ENCODE peak calls at places on chromosome 5, in six cellular contexts. One of them, this sample, is unnamed.

GRCh38 chr5:110639307-110639902 is 87.1 kb downstream of the TMEM232 start:
- DNase-seq in A673: no peak
- DNase-seq in cardiac muscle cell: no peak
- DNase-seq in fibroblast of mammary gland: peak
- DNase-seq in suprapubic skin: no peak
- DNase-seq in IMR-90: peak
- DNase-seq in this sample: no peak

GRCh38 chr5:81942746-81943145 is 29.1 kb upstream of the ATG10 start:
- DNase-seq in A673: no peak
- DNase-seq in cardiac muscle cell: no peak
- DNase-seq in fibroblast of mammary gland: no peak
- DNase-seq in suprapubic skin: no peak
- DNase-seq in IMR-90: no peak
- DNase-seq in this sample: no peak

GRCh38 chr5:147418613-147419012 is 91.3 kb downstream of the DPYSL3 start:
- DNase-seq in A673: no peak
- DNase-seq in cardiac muscle cell: no peak
- DNase-seq in fibroblast of mammary gland: no peak
- DNase-seq in suprapubic skin: no peak
- DNase-seq in IMR-90: peak
- DNase-seq in this sample: no peak

GRCh38 chr5:178331491-178331981 is 98.9 kb upstream of the PHYKPL start:
- DNase-seq in A673: no peak
- DNase-seq in cardiac muscle cell: no peak
- DNase-seq in fibroblast of mammary gland: no peak
- DNase-seq in suprapubic skin: no peak
- DNase-seq in IMR-90: no peak
- DNase-seq in this sample: no peak

GRCh38 chr5:135437796-135438560 is 9.2 kb downstream of the DCANP1 start:
- DNase-seq in A673: no peak
- DNase-seq in cardiac muscle cell: no peak
- DNase-seq in fibroblast of mammary gland: peak
- DNase-seq in suprapubic skin: no peak
- DNase-seq in IMR-90: peak
- DNase-seq in this sample: no peak

GRCh38 chr5:100691545-100691944 is 156.4 kb downstream of the FAM174A start:
- DNase-seq in A673: no peak
- DNase-seq in cardiac muscle cell: no peak
- DNase-seq in fibroblast of mammary gland: no peak
- DNase-seq in suprapubic skin: no peak
- DNase-seq in IMR-90: peak
- DNase-seq in this sample: no peak

GRCh38 chr5:107430077-107430625 is 240.6 kb downstream of the EFNA5 start:
- DNase-seq in A673: no peak
- DNase-seq in cardiac muscle cell: peak
- DNase-seq in fibroblast of mammary gland: peak
- DNase-seq in suprapubic skin: no peak
- DNase-seq in IMR-90: no peak
- DNase-seq in this sample: no peak

GRCh38 chr5:131511934-131512333 is 123.1 kb downstream of the RAPGEF6 start:
- DNase-seq in A673: no peak
- DNase-seq in cardiac muscle cell: no peak
- DNase-seq in fibroblast of mammary gland: no peak
- DNase-seq in suprapubic skin: no peak
- DNase-seq in IMR-90: no peak
- DNase-seq in this sample: no peak

GRCh38 chr5:114065942-114066341 is 295.9 kb upstream of the KCNN2 start:
- DNase-seq in A673: no peak
- DNase-seq in cardiac muscle cell: no peak
- DNase-seq in fibroblast of mammary gland: no peak
- DNase-seq in suprapubic skin: no peak
- DNase-seq in IMR-90: no peak
- DNase-seq in this sample: no peak

GRCh38 chr5:60896991-60897390 is 47.9 kb downstream of the ERCC8 start:
- DNase-seq in A673: no peak
- DNase-seq in cardiac muscle cell: no peak
- DNase-seq in fibroblast of mammary gland: no peak
- DNase-seq in suprapubic skin: no peak
- DNase-seq in IMR-90: no peak
- DNase-seq in this sample: no peak

GRCh38 chr5:112907166-112907611 is 14.8 kb downstream of the REEP5 start:
- DNase-seq in A673: no peak
- DNase-seq in cardiac muscle cell: no peak
- DNase-seq in fibroblast of mammary gland: no peak
- DNase-seq in suprapubic skin: no peak
- DNase-seq in IMR-90: no peak
- DNase-seq in this sample: no peak

GRCh38 chr5:43190755-43191603 is 1.0 kb upstream of the NIM1K start:
- DNase-seq in A673: no peak
- DNase-seq in cardiac muscle cell: peak
- DNase-seq in fibroblast of mammary gland: peak
- DNase-seq in suprapubic skin: no peak
- DNase-seq in IMR-90: peak
- DNase-seq in this sample: no peak

GRCh38 chr5:142025637-142026036 is 12.8 kb upstream of the GNPDA1 start:
- DNase-seq in A673: no peak
- DNase-seq in cardiac muscle cell: no peak
- DNase-seq in fibroblast of mammary gland: no peak
- DNase-seq in suprapubic skin: no peak
- DNase-seq in IMR-90: no peak
- DNase-seq in this sample: no peak

GRCh38 chr5:145825751-145826180 is 9.4 kb downstream of the PRELID2 start:
- DNase-seq in A673: peak
- DNase-seq in cardiac muscle cell: peak
- DNase-seq in fibroblast of mammary gland: peak
- DNase-seq in suprapubic skin: no peak
- DNase-seq in IMR-90: peak
- DNase-seq in this sample: no peak

GRCh38 chr5:67407979-67408378 is 211.4 kb upstream of the CD180 start:
- DNase-seq in A673: no peak
- DNase-seq in cardiac muscle cell: no peak
- DNase-seq in fibroblast of mammary gland: no peak
- DNase-seq in suprapubic skin: no peak
- DNase-seq in IMR-90: no peak
- DNase-seq in this sample: no peak

GRCh38 chr5:148632978-148633377 is 21.3 kb downstream of the HTR4 start:
- DNase-seq in A673: no peak
- DNase-seq in cardiac muscle cell: no peak
- DNase-seq in fibroblast of mammary gland: no peak
- DNase-seq in suprapubic skin: no peak
- DNase-seq in IMR-90: no peak
- DNase-seq in this sample: no peak

GRCh38 chr5:39138182-39138487 is 63.9 kb upstream of the RICTOR start:
- DNase-seq in A673: no peak
- DNase-seq in cardiac muscle cell: no peak
- DNase-seq in fibroblast of mammary gland: no peak
- DNase-seq in suprapubic skin: no peak
- DNase-seq in IMR-90: no peak
- DNase-seq in this sample: no peak

GRCh38 chr5:108661590-108662219 is 86.0 kb upstream of the FER start:
- DNase-seq in A673: no peak
- DNase-seq in cardiac muscle cell: no peak
- DNase-seq in fibroblast of mammary gland: peak
- DNase-seq in suprapubic skin: no peak
- DNase-seq in IMR-90: peak
- DNase-seq in this sample: no peak

GRCh38 chr5:95725937-95726810 is 5.0 kb upstream of the RHOBTB3 start:
- DNase-seq in A673: no peak
- DNase-seq in cardiac muscle cell: no peak
- DNase-seq in fibroblast of mammary gland: no peak
- DNase-seq in suprapubic skin: no peak
- DNase-seq in IMR-90: peak
- DNase-seq in this sample: no peak

GRCh38 chr5:39912880-39913279 is 488.1 kb upstream of the DAB2 start:
- DNase-seq in A673: no peak
- DNase-seq in cardiac muscle cell: no peak
- DNase-seq in fibroblast of mammary gland: no peak
- DNase-seq in suprapubic skin: no peak
- DNase-seq in IMR-90: no peak
- DNase-seq in this sample: no peak

GRCh38 chr5:157516626-157517325 is 56.8 kb downstream of the NIPAL4 start:
- DNase-seq in A673: no peak
- DNase-seq in cardiac muscle cell: peak
- DNase-seq in fibroblast of mammary gland: peak
- DNase-seq in suprapubic skin: no peak
- DNase-seq in IMR-90: peak
- DNase-seq in this sample: no peak

GRCh38 chr5:107985144-107985543 is 314.4 kb upstream of the EFNA5 start:
- DNase-seq in A673: no peak
- DNase-seq in cardiac muscle cell: peak
- DNase-seq in fibroblast of mammary gland: peak
- DNase-seq in suprapubic skin: no peak
- DNase-seq in IMR-90: no peak
- DNase-seq in this sample: peak

GRCh38 chr5:138271281-138271680 is 3.1 kb downstream of the GFRA3 start:
- DNase-seq in A673: no peak
- DNase-seq in cardiac muscle cell: no peak
- DNase-seq in fibroblast of mammary gland: no peak
- DNase-seq in suprapubic skin: no peak
- DNase-seq in IMR-90: no peak
- DNase-seq in this sample: no peak

GRCh38 chr5:44321176-44321575 is 68.0 kb downstream of the FGF10 start:
- DNase-seq in A673: no peak
- DNase-seq in cardiac muscle cell: no peak
- DNase-seq in fibroblast of mammary gland: peak
- DNase-seq in suprapubic skin: no peak
- DNase-seq in IMR-90: no peak
- DNase-seq in this sample: no peak

GRCh38 chr5:72234898-72235297 is 85.1 kb downstream of the MRPS27 start:
- DNase-seq in A673: no peak
- DNase-seq in cardiac muscle cell: no peak
- DNase-seq in fibroblast of mammary gland: no peak
- DNase-seq in suprapubic skin: no peak
- DNase-seq in IMR-90: no peak
- DNase-seq in this sample: no peak

GRCh38 chr5:12294151-12294550 is 389.9 kb upstream of the CTNND2 start:
- DNase-seq in A673: no peak
- DNase-seq in cardiac muscle cell: no peak
- DNase-seq in fibroblast of mammary gland: no peak
- DNase-seq in suprapubic skin: no peak
- DNase-seq in IMR-90: no peak
- DNase-seq in this sample: no peak

GRCh38 chr5:27414099-27414498 is 375.7 kb upstream of the CDH9 start:
- DNase-seq in A673: no peak
- DNase-seq in cardiac muscle cell: no peak
- DNase-seq in fibroblast of mammary gland: no peak
- DNase-seq in suprapubic skin: no peak
- DNase-seq in IMR-90: no peak
- DNase-seq in this sample: no peak

GRCh38 chr5:74251106-74252032 is 389.2 kb downstream of the ENC1 start:
- DNase-seq in A673: peak
- DNase-seq in cardiac muscle cell: no peak
- DNase-seq in fibroblast of mammary gland: peak
- DNase-seq in suprapubic skin: no peak
- DNase-seq in IMR-90: peak
- DNase-seq in this sample: peak

GRCh38 chr5:145014109-145014508 is 821.0 kb downstream of the PRELID2 start:
- DNase-seq in A673: no peak
- DNase-seq in cardiac muscle cell: no peak
- DNase-seq in fibroblast of mammary gland: no peak
- DNase-seq in suprapubic skin: no peak
- DNase-seq in IMR-90: no peak
- DNase-seq in this sample: no peak

GRCh38 chr5:87412417-87413115 is at the start of gene CCNH:
- DNase-seq in A673: peak
- DNase-seq in cardiac muscle cell: peak
- DNase-seq in fibroblast of mammary gland: peak
- DNase-seq in suprapubic skin: peak
- DNase-seq in IMR-90: peak
- DNase-seq in this sample: peak

GRCh38 chr5:87410941-87411340 is 1.8 kb downstream of the CCNH start:
- DNase-seq in A673: no peak
- DNase-seq in cardiac muscle cell: no peak
- DNase-seq in fibroblast of mammary gland: peak
- DNase-seq in suprapubic skin: no peak
- DNase-seq in IMR-90: peak
- DNase-seq in this sample: no peak

GRCh38 chr5:87408219-87408618 is 4.5 kb downstream of the CCNH start:
- DNase-seq in A673: no peak
- DNase-seq in cardiac muscle cell: no peak
- DNase-seq in fibroblast of mammary gland: no peak
- DNase-seq in suprapubic skin: no peak
- DNase-seq in IMR-90: no peak
- DNase-seq in this sample: no peak

GRCh38 chr5:87411586-87412416 is 929 bp downstream of the CCNH start:
- DNase-seq in A673: peak
- DNase-seq in cardiac muscle cell: no peak
- DNase-seq in fibroblast of mammary gland: peak
- DNase-seq in suprapubic skin: no peak
- DNase-seq in IMR-90: peak
- DNase-seq in this sample: no peak

GRCh38 chr5:87413116-87413645 is 451 bp upstream of the CCNH start:
- DNase-seq in A673: no peak
- DNase-seq in cardiac muscle cell: peak
- DNase-seq in fibroblast of mammary gland: no peak
- DNase-seq in suprapubic skin: no peak
- DNase-seq in IMR-90: no peak
- DNase-seq in this sample: no peak
- H3K4me3 ChIP-seq in A673: peak
- H3K4me3 ChIP-seq in cardiac muscle cell: peak
- H3K4me3 ChIP-seq in fibroblast of mammary gland: peak
- H3K4me3 ChIP-seq in suprapubic skin: peak
- H3K4me3 ChIP-seq in IMR-90: peak
- H3K4me3 ChIP-seq in this sample: peak

DNA sequence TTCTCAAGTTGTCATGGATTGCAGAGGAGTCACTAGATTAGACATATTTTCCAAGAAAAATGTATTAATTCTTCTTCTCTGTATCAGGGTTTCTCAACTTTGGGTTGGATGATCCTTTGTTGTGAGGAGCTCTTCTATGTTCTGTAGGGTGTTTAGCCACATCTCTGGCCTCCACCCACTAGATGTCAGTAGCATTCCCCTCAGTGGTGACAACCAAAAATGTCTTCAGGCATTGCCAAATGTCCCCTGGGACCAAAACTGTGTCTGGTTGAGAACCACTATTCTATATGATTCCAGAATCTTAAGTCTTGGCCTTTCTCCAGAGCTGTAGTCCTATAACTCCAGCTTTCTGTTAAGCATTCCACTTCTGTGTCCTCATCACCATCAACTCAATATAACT is 220.9 kb downstream of the KIAA0825 start:
- DNase-seq in A673: peak
- DNase-seq in cardiac muscle cell: no peak
- DNase-seq in fibroblast of mammary gland: peak
- DNase-seq in suprapubic skin: no peak
- DNase-seq in IMR-90: no peak
- DNase-seq in this sample: no peak
- TF ChIP-seq CTCF in A673: peak
- TF ChIP-seq CTCF in cardiac muscle cell: no peak
- TF ChIP-seq CTCF in fibroblast of mammary gland: no peak
- TF ChIP-seq CTCF in suprapubic skin: no peak
- TF ChIP-seq CTCF in IMR-90: no peak
- TF ChIP-seq CTCF in this sample: peak

GRCh38 chr5:115961413-115962238 is 649 bp upstream of the LVRN start:
- DNase-seq in A673: no peak
- DNase-seq in cardiac muscle cell: peak
- DNase-seq in fibroblast of mammary gland: no peak
- DNase-seq in suprapubic skin: peak
- DNase-seq in IMR-90: no peak
- DNase-seq in this sample: no peak
- H3K4me3 ChIP-seq in A673: no peak
- H3K4me3 ChIP-seq in cardiac muscle cell: peak
- H3K4me3 ChIP-seq in fibroblast of mammary gland: peak
- H3K4me3 ChIP-seq in suprapubic skin: peak
- H3K4me3 ChIP-seq in IMR-90: no peak
- H3K4me3 ChIP-seq in this sample: peak

GRCh38 chr5:33300209-33300742 is 140.5 kb upstream of the TARS1 start:
- DNase-seq in A673: no peak
- DNase-seq in cardiac muscle cell: no peak
- DNase-seq in fibroblast of mammary gland: peak
- DNase-seq in suprapubic skin: no peak
- DNase-seq in IMR-90: no peak
- DNase-seq in this sample: no peak
- TF ChIP-seq CTCF in A673: no peak
- TF ChIP-seq CTCF in cardiac muscle cell: no peak
- TF ChIP-seq CTCF in fibroblast of mammary gland: no peak
- TF ChIP-seq CTCF in suprapubic skin: no peak
- TF ChIP-seq CTCF in IMR-90: no peak
- TF ChIP-seq CTCF in this sample: no peak